ENCODE peak calls at places on chromosomes 12 and 14, in seven cellular contexts. One of them, this sample, is unnamed.

GRCh38 chr12:25950329-25951115 is 8.0 kb upstream of the RASSF8 start:
- DNase-seq in K562: no peak
- DNase-seq in HepG2: no peak
- DNase-seq in GM12878: no peak
- DNase-seq in HCT116: peak; percentile 21
- DNase-seq in A549: no peak
- DNase-seq in H1: no peak
- DNase-seq in this sample: no peak

GRCh38 chr14:71190691-71191090 is 283.4 kb downstream of the PCNX1 start:
- DNase-seq in HepG2: no peak
- DNase-seq in A549: no peak
- DNase-seq in GM12878: no peak
- DNase-seq in HCT116: no peak
- DNase-seq in H1: no peak
- DNase-seq in K562: no peak
- DNase-seq in this sample: no peak

GRCh38 chr12:32947203-32947795 is 50.7 kb upstream of the PKP2 start:
- DNase-seq in HCT116: peak; percentile 3
- DNase-seq in A549: peak; percentile 33
- DNase-seq in K562: peak; percentile 8
- DNase-seq in H1: no peak
- DNase-seq in GM12878: no peak
- DNase-seq in HepG2: peak; percentile 9
- DNase-seq in this sample: no peak

GRCh38 chr12:117333331-117334000 is 28.0 kb downstream of the NOS1 start:
- DNase-seq in H1: no peak
- DNase-seq in GM12878: no peak
- DNase-seq in A549: no peak
- DNase-seq in HCT116: no peak
- DNase-seq in K562: no peak
- DNase-seq in HepG2: no peak
- DNase-seq in this sample: no peak

GRCh38 chr12:72141381-72141780 is 130.8 kb upstream of the TRHDE start:
- DNase-seq in H1: no peak
- DNase-seq in GM12878: peak; percentile 31
- DNase-seq in HCT116: peak; percentile 22
- DNase-seq in A549: peak; percentile 24
- DNase-seq in HepG2: peak; percentile 5
- DNase-seq in K562: peak; percentile 12
- DNase-seq in this sample: peak; percentile 28

GRCh38 chr14:91263329-91263728 is 18.8 kb upstream of the GPR68 start:
- DNase-seq in K562: no peak
- DNase-seq in A549: no peak
- DNase-seq in HCT116: no peak
- DNase-seq in HepG2: no peak
- DNase-seq in GM12878: no peak
- DNase-seq in H1: no peak
- DNase-seq in this sample: no peak

GRCh38 chr12:110371408-110372055 is 32.0 kb downstream of the ANAPC7 start:
- DNase-seq in HepG2: no peak
- DNase-seq in A549: no peak
- DNase-seq in K562: no peak
- DNase-seq in H1: no peak
- DNase-seq in GM12878: peak; percentile 57
- DNase-seq in HCT116: no peak
- DNase-seq in this sample: no peak

GRCh38 chr14:24911324-24912095 is 138.4 kb downstream of the STXBP6 start:
- DNase-seq in HepG2: no peak
- DNase-seq in GM12878: peak; percentile 27
- DNase-seq in HCT116: no peak
- DNase-seq in K562: no peak
- DNase-seq in A549: peak; percentile 4
- DNase-seq in H1: no peak
- DNase-seq in this sample: peak; percentile 82

GRCh38 chr14:104970231-104971068 is 7.7 kb downstream of the AHNAK2 start:
- DNase-seq in K562: peak; percentile 39
- DNase-seq in HepG2: no peak
- DNase-seq in H1: no peak
- DNase-seq in HCT116: peak; percentile 56
- DNase-seq in GM12878: no peak
- DNase-seq in A549: peak; percentile 90
- DNase-seq in this sample: peak; percentile 81

GRCh38 chr12:20269352-20270067 is 98.8 kb upstream of the PDE3A start:
- DNase-seq in HCT116: no peak
- DNase-seq in GM12878: no peak
- DNase-seq in HepG2: no peak
- DNase-seq in K562: no peak
- DNase-seq in A549: peak; percentile 10
- DNase-seq in H1: no peak
- DNase-seq in this sample: no peak

GRCh38 chr12:119512772-119513497 is 80.6 kb upstream of the TMEM233 start:
- DNase-seq in HepG2: peak; percentile 9
- DNase-seq in A549: no peak
- DNase-seq in K562: peak; percentile 20
- DNase-seq in GM12878: no peak
- DNase-seq in H1: peak; percentile 59
- DNase-seq in HCT116: no peak
- DNase-seq in this sample: no peak

GRCh38 chr12:51246254-51246853 is 7.7 kb downstream of the DAZAP2 start:
- DNase-seq in H1: no peak
- DNase-seq in HCT116: no peak
- DNase-seq in HepG2: no peak
- DNase-seq in A549: no peak
- DNase-seq in K562: peak; percentile 85
- DNase-seq in GM12878: no peak
- DNase-seq in this sample: peak; percentile 68

GRCh38 chr12:56375598-56376434 is 13.2 kb upstream of the APOF start:
- DNase-seq in HCT116: no peak
- DNase-seq in K562: no peak
- DNase-seq in HepG2: no peak
- DNase-seq in A549: no peak
- DNase-seq in GM12878: no peak
- DNase-seq in H1: no peak
- DNase-seq in this sample: no peak

GRCh38 chr12:80937391-80938238 is at the start of gene LIN7A:
- DNase-seq in H1: no peak
- DNase-seq in HCT116: no peak
- DNase-seq in HepG2: peak; percentile 18
- DNase-seq in A549: peak; percentile 23
- DNase-seq in K562: no peak
- DNase-seq in GM12878: no peak
- DNase-seq in this sample: peak; percentile 31

GRCh38 chr14:61296707-61297502 is 15.8 kb upstream of the TMEM30B start:
- DNase-seq in HepG2: peak; percentile 20
- DNase-seq in HCT116: peak; percentile 27
- DNase-seq in A549: peak; percentile 49
- DNase-seq in H1: no peak
- DNase-seq in GM12878: peak; percentile 23
- DNase-seq in K562: peak; percentile 12
- DNase-seq in this sample: peak; percentile 56

GRCh38 chr12:29563636-29564035 is 66.2 kb upstream of the OVCH1 start:
- DNase-seq in HCT116: no peak
- DNase-seq in K562: no peak
- DNase-seq in A549: no peak
- DNase-seq in GM12878: no peak
- DNase-seq in HepG2: no peak
- DNase-seq in H1: no peak
- DNase-seq in this sample: no peak

GRCh38 chr14:95523051-95523817 is 6.8 kb upstream of the SYNE3 start:
- DNase-seq in A549: no peak
- DNase-seq in K562: peak; percentile 42
- DNase-seq in GM12878: no peak
- DNase-seq in H1: no peak
- DNase-seq in HCT116: no peak
- DNase-seq in HepG2: peak; percentile 95
- DNase-seq in this sample: peak; percentile 55

GRCh38 chr14:39841088-39841487 is 408.9 kb upstream of the FBXO33 start:
- DNase-seq in GM12878: no peak
- DNase-seq in HCT116: no peak
- DNase-seq in A549: no peak
- DNase-seq in H1: no peak
- DNase-seq in K562: no peak
- DNase-seq in HepG2: no peak
- DNase-seq in this sample: no peak

GRCh38 chr12:948238-948637 is 1.3 kb downstream of the RAD52 start:
- DNase-seq in K562: no peak
- DNase-seq in HepG2: no peak
- DNase-seq in GM12878: no peak
- DNase-seq in A549: no peak
- DNase-seq in HCT116: no peak
- DNase-seq in H1: no peak
- DNase-seq in this sample: no peak

GRCh38 chr14:99381688-99382060 is 99.0 kb downstream of the SETD3 start:
- DNase-seq in HepG2: no peak
- DNase-seq in A549: no peak
- DNase-seq in HCT116: no peak
- DNase-seq in H1: no peak
- DNase-seq in GM12878: no peak
- DNase-seq in K562: no peak
- DNase-seq in this sample: no peak

DNA sequence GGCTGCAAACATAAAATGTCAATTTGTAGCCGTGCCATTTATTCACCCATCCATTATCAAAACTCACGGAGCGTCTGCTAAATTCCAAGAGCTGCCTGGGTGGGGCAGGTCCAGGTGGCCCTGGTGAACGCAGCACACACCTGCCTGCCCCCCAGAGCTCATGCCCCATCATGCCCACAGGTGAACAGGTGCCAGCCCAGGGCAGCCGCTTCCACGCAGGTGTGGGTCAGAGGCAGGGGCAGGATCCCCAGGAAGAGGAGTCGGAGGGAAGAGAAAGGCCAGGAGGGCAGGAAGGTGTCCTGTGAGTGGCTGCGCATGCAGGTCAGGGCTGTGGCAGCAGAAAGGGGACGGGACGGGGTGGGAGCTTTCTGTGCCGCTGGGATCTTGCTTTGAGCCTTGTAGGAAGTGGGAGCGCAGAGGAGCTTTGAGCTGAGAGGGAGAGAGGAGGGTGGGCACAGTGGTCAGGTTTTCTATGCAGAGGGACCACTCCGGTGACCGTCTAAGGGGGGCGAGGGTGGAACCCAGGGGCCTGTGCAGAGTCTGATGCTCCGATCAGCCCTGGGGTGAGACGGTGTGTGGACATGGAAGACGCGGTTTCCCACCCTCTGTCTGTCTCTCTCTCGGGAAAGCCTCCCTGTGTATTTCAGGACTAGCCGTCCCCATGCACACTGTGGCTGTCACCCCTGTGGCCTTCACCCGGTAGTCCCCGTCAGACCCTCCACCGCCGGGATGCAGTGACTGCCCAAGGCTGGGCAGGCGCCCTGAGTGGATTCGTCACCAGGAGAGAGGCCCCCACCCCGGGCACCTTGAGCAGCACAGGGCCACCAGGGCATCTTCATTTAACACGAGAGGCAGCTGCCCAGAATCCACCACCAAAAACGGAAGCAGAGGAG is 26.7 kb downstream of the GALNT9 start:
- DNase-seq in H1: no peak
- DNase-seq in A549: no peak
- DNase-seq in HepG2: no peak
- DNase-seq in HCT116: no peak
- DNase-seq in GM12878: no peak
- DNase-seq in K562: no peak
- DNase-seq in this sample: no peak
- TF ChIP-seq CEBPB in H1: no peak
- TF ChIP-seq CEBPB in A549: no peak
- TF ChIP-seq CEBPB in HepG2: no peak
- TF ChIP-seq CEBPB in HCT116: no peak
- TF ChIP-seq CEBPB in GM12878: no peak
- TF ChIP-seq CEBPB in K562: no peak
- TF ChIP-seq CEBPB in this sample: no peak

DNA sequence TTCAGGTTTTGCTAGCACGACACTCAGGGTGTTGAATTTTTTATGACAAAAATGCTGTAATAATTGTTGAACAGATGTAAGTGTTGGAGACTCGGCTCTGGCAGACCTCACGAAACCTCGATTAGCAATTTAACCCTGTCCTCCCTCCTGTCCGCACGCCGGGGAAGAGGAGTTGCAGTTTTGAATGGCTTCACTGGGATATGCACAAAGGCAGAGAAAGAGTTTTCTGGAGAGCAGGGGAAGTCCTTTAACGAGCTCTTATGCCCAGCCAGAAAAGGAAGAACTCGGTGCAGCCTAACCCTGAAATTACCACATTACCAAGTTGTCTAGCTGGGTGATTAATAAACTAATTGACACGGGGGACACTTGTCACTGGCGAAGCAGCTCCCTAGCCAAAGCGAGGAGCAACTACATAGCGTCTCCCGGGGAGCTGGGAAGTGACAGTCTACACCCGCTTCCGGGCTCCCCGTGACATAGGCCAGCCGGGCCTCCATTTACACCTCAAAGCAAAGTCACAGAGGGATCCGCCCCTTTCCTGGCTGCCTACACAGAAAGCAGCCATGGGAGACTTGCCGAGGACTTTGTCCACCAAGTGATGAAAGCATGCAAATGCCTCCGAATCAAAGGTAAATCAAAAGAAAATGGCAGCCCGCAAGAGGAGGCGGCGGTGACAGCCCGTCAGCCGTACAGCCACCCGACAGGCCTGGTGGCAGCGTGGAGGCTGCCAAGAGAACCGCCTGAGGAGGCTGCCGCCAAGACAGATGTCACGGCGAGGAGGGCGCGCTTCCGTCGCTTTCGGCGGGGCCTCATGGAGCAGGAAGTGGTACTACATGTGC is 661.3 kb downstream of the VRK1 start:
- DNase-seq in HepG2: no peak
- DNase-seq in GM12878: no peak
- DNase-seq in A549: no peak
- DNase-seq in K562: no peak
- DNase-seq in HCT116: no peak
- DNase-seq in H1: peak; percentile 67
- DNase-seq in this sample: no peak
- H3K4me3 ChIP-seq in HepG2: no peak overlapping the region
- H3K4me3 ChIP-seq in GM12878: no peak overlapping the region
- H3K4me3 ChIP-seq in A549: no peak overlapping the region
- H3K4me3 ChIP-seq in K562: no peak overlapping the region
- H3K4me3 ChIP-seq in HCT116: no peak overlapping the region
- H3K4me3 ChIP-seq in H1: peak overlapping the region; percentile 20
- H3K4me3 ChIP-seq in this sample: no peak overlapping the region

GRCh38 chr12:6224550-6224949 is 24.4 kb downstream of the CD9 start:
- DNase-seq in HepG2: no peak
- DNase-seq in K562: no peak
- DNase-seq in HCT116: no peak
- DNase-seq in GM12878: no peak
- DNase-seq in H1: no peak
- DNase-seq in A549: no peak
- DNase-seq in this sample: no peak
- TF ChIP-seq CEBPB in HepG2: no peak
- TF ChIP-seq CEBPB in K562: no peak
- TF ChIP-seq CEBPB in HCT116: no peak
- TF ChIP-seq CEBPB in GM12878: no peak
- TF ChIP-seq CEBPB in H1: no peak
- TF ChIP-seq CEBPB in A549: no peak
- TF ChIP-seq CEBPB in this sample: no peak

DNA sequence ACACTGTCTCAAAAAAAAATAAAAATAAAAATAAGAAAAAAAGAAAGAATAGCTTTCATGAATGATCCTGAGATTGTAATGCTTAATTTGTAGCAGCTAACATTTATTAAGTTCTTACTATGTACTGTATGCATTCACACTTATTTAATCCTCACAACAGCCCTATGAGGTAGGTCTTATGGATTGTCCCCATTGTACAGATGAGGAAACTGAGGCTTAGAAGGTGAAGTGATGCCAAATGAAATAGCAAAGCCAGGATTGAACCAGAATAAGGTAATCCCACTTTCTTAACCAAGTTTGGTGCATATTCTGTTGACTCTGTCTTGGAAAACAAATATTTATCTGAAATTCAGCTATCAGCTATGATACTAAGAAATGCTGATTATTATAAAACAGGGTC is 2.1 kb downstream of the USP30 start:
- DNase-seq in K562: no peak
- DNase-seq in H1: no peak
- DNase-seq in HCT116: no peak
- DNase-seq in HepG2: no peak
- DNase-seq in GM12878: no peak
- DNase-seq in A549: no peak
- DNase-seq in this sample: no peak
- H3K4me3 ChIP-seq in K562: no peak overlapping the region
- H3K4me3 ChIP-seq in H1: no peak overlapping the region
- H3K4me3 ChIP-seq in HCT116: no peak overlapping the region
- H3K4me3 ChIP-seq in HepG2: no peak overlapping the region
- H3K4me3 ChIP-seq in GM12878: no peak overlapping the region
- H3K4me3 ChIP-seq in A549: no peak overlapping the region
- H3K4me3 ChIP-seq in this sample: no peak overlapping the region